ENCODE peak calls at places on chromosomes 11 and 22, in five cellular contexts. X is GM23248, J is OCI-LY7, V is neural progenitor cell, N is HCT116. I is an unnamed sample.

GRCh38 chr11:63015521-63016215 is at the start of gene SLC22A8:
- DNase-seq in X (no peak), J (no peak), V (peak), N (no peak), I (no peak)

GRCh38 chr11:119774180-119774763 is 45.3 kb upstream of the NECTIN1 start:
- DNase-seq in X (peak), J (peak), V (peak), N (no peak), I (peak)

GRCh38 chr22:47019012-47019790 is 256.8 kb downstream of the TBC1D22A start:
- DNase-seq in X (no peak), J (no peak), V (no peak), N (no peak), I (no peak)

GRCh38 chr11:123174196-123175183 is 20.6 kb downstream of the CLMP start:
- DNase-seq in X (peak), J (no peak), V (peak), N (no peak), I (peak)

GRCh38 chr11:1160231-1161101 is 2.7 kb downstream of the MUC5AC start:
- DNase-seq in X (no peak), J (no peak), V (no peak), N (no peak), I (no peak)

GRCh38 chr11:56375324-56375723 is at the start of gene OR8U1:
- DNase-seq in X (no peak), J (no peak), V (no peak), N (no peak), I (no peak)

GRCh38 chr22:46079861-46080821 is 70.2 kb upstream of the PPARA start:
- DNase-seq in X (peak), J (no peak), V (no peak), N (no peak), I (peak)

GRCh38 chr11:61872935-61873565 is 18.3 kb downstream of the FADS3 start:
- DNase-seq in X (no peak), J (no peak), V (no peak), N (no peak), I (no peak)

GRCh38 chr11:116454951-116455350 is 317.8 kb downstream of the BUD13 start:
- DNase-seq in X (no peak), J (no peak), V (no peak), N (no peak), I (no peak)

GRCh38 chr22:29259253-29259899 is 8.4 kb downstream of the RHBDD3 start:
- DNase-seq in X (peak), J (no peak), V (peak), N (no peak), I (no peak)

GRCh38 chr11:105033781-105034180 is 1.2 kb downstream of the CASP1 start:
- DNase-seq in X (no peak), J (no peak), V (no peak), N (no peak), I (no peak)

GRCh38 chr22:49010901-49011300 is 816.8 kb downstream of the BRD1 start:
- DNase-seq in X (no peak), J (no peak), V (no peak), N (no peak), I (no peak)

GRCh38 chr11:12430912-12431311 is 53.5 kb downstream of the PARVA start:
- DNase-seq in X (peak), J (no peak), V (no peak), N (no peak), I (peak)

GRCh38 chr11:124470516-124471231 is 25.2 kb upstream of the OR8B8 start:
- DNase-seq in X (no peak), J (no peak), V (no peak), N (no peak), I (no peak)

GRCh38 chr11:20342347-20343279 is 20.9 kb upstream of the HTATIP2 start:
- DNase-seq in X (no peak), J (no peak), V (peak), N (no peak), I (no peak)

GRCh38 chr11:75328426-75329277 is 22.8 kb downstream of the ARRB1 start:
- DNase-seq in X (peak), J (peak), V (peak), N (peak), I (peak)

GRCh38 chr22:37420656-37421467 is 6.4 kb downstream of the ELFN2 start:
- DNase-seq in X (peak), J (no peak), V (no peak), N (no peak), I (no peak)

GRCh38 chr11:122706261-122706660 is 50.7 kb downstream of the UBASH3B start:
- DNase-seq in X (peak), J (no peak), V (no peak), N (no peak), I (peak)

GRCh38 chr11:61129608-61130523 is 27.6 kb downstream of the CD5 start:
- DNase-seq in X (peak), J (peak), V (peak), N (peak), I (peak)

GRCh38 chr11:34346551-34346950 is 11.3 kb downstream of the ABTB2 start:
- DNase-seq in X (peak), J (no peak), V (no peak), N (no peak), I (no peak)

GRCh38 chr22:48934446-48934845 is 893.2 kb downstream of the BRD1 start:
- DNase-seq in X (no peak), J (no peak), V (no peak), N (no peak), I (no peak)

GRCh38 chr11:26473216-26474194 is 98.6 kb downstream of the MUC15 start:
- DNase-seq in X (no peak), J (no peak), V (no peak), N (no peak), I (no peak)

GRCh38 chr22:11605468-11605981 is 3922.5 kb upstream of the OR11H1 start:
- DNase-seq in X (no peak), J (no peak), V (no peak), N (no peak), I (no peak)

GRCh38 chr11:68711114-68711513 is 26.8 kb downstream of the GAL start:
- DNase-seq in X (no peak), J (no peak), V (no peak), N (no peak), I (no peak)

GRCh38 chr11:22699388-22699787 is 33.0 kb downstream of the GAS2 start:
- DNase-seq in X (no peak), J (no peak), V (no peak), N (no peak), I (no peak)

GRCh38 chr11:22703040-22703439 is 36.6 kb downstream of the GAS2 start:
- DNase-seq in X (peak), J (no peak), V (peak), N (peak), I (peak)

GRCh38 chr11:22702022-22702421 is 35.6 kb downstream of the GAS2 start:
- DNase-seq in X (no peak), J (no peak), V (no peak), N (no peak), I (no peak)

GRCh38 chr11:22707119-22707899 is 40.9 kb downstream of the GAS2 start:
- DNase-seq in X (no peak), J (no peak), V (no peak), N (no peak), I (no peak)

GRCh38 chr11:22703561-22703960 is 37.1 kb downstream of the GAS2 start:
- DNase-seq in X (no peak), J (no peak), V (no peak), N (no peak), I (no peak)
- H2AFZ ChIP-seq in X (no peak), J (no peak), V (no peak), N (no peak), I (no peak)

GRCh38 chr11:118522571-118523072 is 4.7 kb upstream of the TTC36 start:
- DNase-seq in X (peak), J (no peak), V (peak), N (no peak), I (peak)
- TF ChIP-seq EZH2phosphoT487 in X (no peak), J (no peak), V (no peak), N (no peak), I (no peak)

GRCh38 chr22:40058265-40058664 is 63.5 kb downstream of the FAM83F start:
- DNase-seq in X (no peak), J (no peak), V (peak), N (no peak), I (no peak)
- H3K4me2 ChIP-seq in X (no peak), J (no peak), V (peak), N (no peak), I (no peak)

GRCh38 chr22:27219036-27219435 is 561.6 kb downstream of the MIAT start:
- DNase-seq in X (no peak), J (no peak), V (no peak), N (no peak), I (no peak)
- H2AFZ ChIP-seq in X (no peak), J (no peak), V (no peak), N (no peak), I (no peak)

GRCh38 chr22:32950366-32950765 is 107.8 kb downstream of the SYN3 start:
- DNase-seq in X (no peak), J (no peak), V (no peak), N (no peak), I (no peak)
- TF ChIP-seq EZH2phosphoT487 in X (no peak), J (no peak), V (no peak), N (no peak), I (no peak)

DNA sequence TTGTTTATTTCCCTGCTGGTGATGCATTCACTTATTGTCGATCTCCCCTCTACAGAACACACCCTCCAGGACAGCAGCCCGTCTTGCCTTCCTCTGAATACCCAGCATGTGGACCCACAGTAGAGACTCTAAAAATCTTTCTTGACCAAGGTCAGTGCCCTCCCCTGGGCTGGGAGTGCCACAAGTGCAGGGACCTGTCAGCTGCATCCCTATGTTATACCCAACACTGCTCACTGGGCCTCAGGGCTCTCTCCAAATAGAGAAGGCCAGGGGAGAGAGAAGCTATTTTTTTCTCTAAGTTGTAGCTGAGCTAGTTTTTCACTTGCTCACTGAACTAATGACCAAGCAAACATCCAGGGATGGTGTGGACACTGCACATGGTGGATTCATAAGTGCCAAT is 9.8 kb downstream of the KCNJ1 start:
- DNase-seq in X (no peak), J (no peak), V (no peak), N (no peak), I (no peak)
- H3K4me2 ChIP-seq in X (no peak), J (no peak), V (no peak), N (no peak), I (no peak)

GRCh38 chr11:65422104-65422632 is 430 bp upstream of the NEAT1 start:
- DNase-seq in X (peak), J (peak), V (peak), N (peak), I (peak)

GRCh38 chr11:65422633-65423515 is at the start of gene NEAT1:
- DNase-seq in X (peak), J (peak), V (peak), N (peak), I (peak)

GRCh38 chr11:65425105-65425970 is 2.7 kb downstream of the NEAT1 start:
- DNase-seq in X (peak), J (peak), V (peak), N (peak), I (peak)

GRCh38 chr11:65424200-65425104 is 1.9 kb downstream of the NEAT1 start:
- DNase-seq in X (peak), J (peak), V (no peak), N (no peak), I (peak)

DNA sequence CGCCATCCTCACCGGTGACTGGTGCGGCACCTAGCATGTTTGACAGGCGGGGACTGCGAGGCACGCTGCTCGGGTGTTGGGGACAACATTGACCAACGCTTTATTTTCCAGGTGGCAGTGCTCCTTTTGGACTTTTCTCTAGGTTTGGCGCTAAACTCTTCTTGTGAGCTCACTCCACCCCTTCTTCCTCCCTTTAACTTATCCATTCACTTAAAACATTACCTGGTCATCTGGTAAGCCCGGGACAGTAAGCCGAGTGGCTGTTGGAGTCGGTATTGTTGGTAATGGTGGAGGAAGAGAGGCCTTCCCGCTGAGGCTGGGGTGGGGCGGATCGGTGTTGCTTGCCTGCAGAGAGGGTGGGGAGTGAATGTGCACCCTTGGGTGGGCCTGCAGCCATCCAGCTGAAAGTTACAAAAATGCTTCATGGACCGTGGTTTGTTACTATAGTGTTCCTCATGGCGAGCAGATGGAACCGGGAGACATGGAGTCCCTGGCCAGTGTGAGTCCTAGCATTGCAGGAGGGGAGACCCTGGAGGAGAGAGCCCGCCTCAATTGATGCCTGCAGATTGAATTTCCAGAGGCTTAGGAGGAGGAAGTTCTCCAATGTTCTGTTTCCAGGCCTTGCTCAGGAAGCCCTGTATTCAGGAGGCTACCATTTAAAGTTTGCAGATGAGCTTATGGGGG is 1.1 kb downstream of the NEAT1 start:
- DNase-seq in X (peak), J (peak), V (no peak), N (no peak), I (peak)
- H2AFZ ChIP-seq in X (no peak), J (no peak), V (no peak), N (no peak), I (no peak)

GRCh38 chr11:10575346-10575745 is 6.9 kb upstream of the LYVE1 start:
- DNase-seq in X (no peak), J (no peak), V (no peak), N (no peak), I (peak)
- TF ChIP-seq EZH2phosphoT487 in X (no peak), J (no peak), V (no peak), N (no peak), I (no peak)

I was measured in PC-3.